ENCODE peak calls at places on chromosomes 11 and 22, in seven cellular contexts. One of them, this sample, is unnamed. For H3K4me1, the result is how much of the 10 kb centered on the place peaks cover.

GRCh38 chr22:35538801-35539321 is 1.8 kb upstream of the RASD2 start:
- DNase-seq in thoracic aorta: no peak
- DNase-seq in prostate gland: no peak
- DNase-seq in upper lobe of left lung: no peak
- DNase-seq in upper lobe of right lung: no peak
- DNase-seq in cardiac muscle cell: peak
- DNase-seq in thyroid gland: peak
- DNase-seq in this sample: no peak

GRCh38 chr11:86678823-86679222 is 6.4 kb upstream of the ME3 start:
- DNase-seq in thoracic aorta: no peak
- DNase-seq in prostate gland: no peak
- DNase-seq in upper lobe of left lung: no peak
- DNase-seq in upper lobe of right lung: no peak
- DNase-seq in cardiac muscle cell: no peak
- DNase-seq in thyroid gland: no peak
- DNase-seq in this sample: no peak

GRCh38 chr11:7471071-7471470 is 14.2 kb upstream of the OLFML1 start:
- DNase-seq in thoracic aorta: no peak
- DNase-seq in prostate gland: no peak
- DNase-seq in upper lobe of left lung: no peak
- DNase-seq in upper lobe of right lung: no peak
- DNase-seq in cardiac muscle cell: no peak
- DNase-seq in thyroid gland: no peak
- DNase-seq in this sample: no peak

GRCh38 chr22:38849816-38850215 is 6.0 kb upstream of the NPTXR start:
- DNase-seq in thoracic aorta: no peak
- DNase-seq in prostate gland: no peak
- DNase-seq in upper lobe of left lung: peak
- DNase-seq in upper lobe of right lung: no peak
- DNase-seq in cardiac muscle cell: no peak
- DNase-seq in thyroid gland: no peak
- DNase-seq in this sample: no peak

GRCh38 chr11:6414874-6415328 is 4.0 kb downstream of the APBB1 start:
- DNase-seq in thoracic aorta: no peak
- DNase-seq in prostate gland: no peak
- DNase-seq in upper lobe of left lung: no peak
- DNase-seq in upper lobe of right lung: no peak
- DNase-seq in cardiac muscle cell: no peak
- DNase-seq in thyroid gland: no peak
- DNase-seq in this sample: no peak

GRCh38 chr11:94635072-94635471 is 67.9 kb downstream of the PIWIL4 start:
- DNase-seq in thoracic aorta: no peak
- DNase-seq in prostate gland: no peak
- DNase-seq in upper lobe of left lung: no peak
- DNase-seq in upper lobe of right lung: no peak
- DNase-seq in cardiac muscle cell: no peak
- DNase-seq in thyroid gland: no peak
- DNase-seq in this sample: no peak

GRCh38 chr11:1130276-1131032 is 27.3 kb upstream of the MUC5AC start:
- DNase-seq in thoracic aorta: no peak
- DNase-seq in prostate gland: no peak
- DNase-seq in upper lobe of left lung: peak
- DNase-seq in upper lobe of right lung: no peak
- DNase-seq in cardiac muscle cell: no peak
- DNase-seq in thyroid gland: no peak
- DNase-seq in this sample: no peak

GRCh38 chr11:110433393-110434333 is 3.9 kb downstream of the FDX1 start:
- DNase-seq in thoracic aorta: no peak
- DNase-seq in prostate gland: no peak
- DNase-seq in upper lobe of left lung: no peak
- DNase-seq in upper lobe of right lung: no peak
- DNase-seq in cardiac muscle cell: no peak
- DNase-seq in thyroid gland: no peak
- DNase-seq in this sample: no peak

GRCh38 chr11:22786475-22786874 is 43.1 kb downstream of the SVIP start:
- DNase-seq in thoracic aorta: no peak
- DNase-seq in prostate gland: no peak
- DNase-seq in upper lobe of left lung: no peak
- DNase-seq in upper lobe of right lung: no peak
- DNase-seq in cardiac muscle cell: no peak
- DNase-seq in thyroid gland: no peak
- DNase-seq in this sample: no peak

GRCh38 chr11:19193916-19194315 is 7.9 kb downstream of the CSRP3 start:
- DNase-seq in thoracic aorta: no peak
- DNase-seq in prostate gland: no peak
- DNase-seq in upper lobe of left lung: no peak
- DNase-seq in upper lobe of right lung: no peak
- DNase-seq in cardiac muscle cell: no peak
- DNase-seq in thyroid gland: no peak
- DNase-seq in this sample: no peak

GRCh38 chr11:34825670-34826383 is 90.4 kb downstream of the APIP start:
- DNase-seq in thoracic aorta: no peak
- DNase-seq in prostate gland: peak
- DNase-seq in upper lobe of left lung: no peak
- DNase-seq in upper lobe of right lung: peak
- DNase-seq in cardiac muscle cell: no peak
- DNase-seq in thyroid gland: no peak
- DNase-seq in this sample: no peak
- H3K27ac ChIP-seq in thoracic aorta: no peak
- H3K27ac ChIP-seq in prostate gland: peak
- H3K27ac ChIP-seq in upper lobe of left lung: peak
- H3K27ac ChIP-seq in upper lobe of right lung: peak
- H3K27ac ChIP-seq in cardiac muscle cell: no peak
- H3K27ac ChIP-seq in thyroid gland: no peak
- H3K27ac ChIP-seq in this sample: no peak

GRCh38 chr11:73359930-73360742 is 16.1 kb upstream of the RELT start:
- DNase-seq in thoracic aorta: no peak
- DNase-seq in prostate gland: no peak
- DNase-seq in upper lobe of left lung: no peak
- DNase-seq in upper lobe of right lung: no peak
- DNase-seq in cardiac muscle cell: peak
- DNase-seq in thyroid gland: no peak
- DNase-seq in this sample: no peak

GRCh38 chr11:73358071-73358470 is 18.1 kb upstream of the RELT start:
- DNase-seq in thoracic aorta: no peak
- DNase-seq in prostate gland: no peak
- DNase-seq in upper lobe of left lung: no peak
- DNase-seq in upper lobe of right lung: no peak
- DNase-seq in cardiac muscle cell: no peak
- DNase-seq in thyroid gland: no peak
- DNase-seq in this sample: no peak

GRCh38 chr11:73360743-73361369 is 15.3 kb upstream of the RELT start:
- DNase-seq in thoracic aorta: no peak
- DNase-seq in prostate gland: no peak
- DNase-seq in upper lobe of left lung: no peak
- DNase-seq in upper lobe of right lung: no peak
- DNase-seq in cardiac muscle cell: no peak
- DNase-seq in thyroid gland: no peak
- DNase-seq in this sample: no peak

GRCh38 chr11:73359341-73359740 is 16.9 kb upstream of the RELT start:
- DNase-seq in thoracic aorta: peak
- DNase-seq in prostate gland: no peak
- DNase-seq in upper lobe of left lung: no peak
- DNase-seq in upper lobe of right lung: no peak
- DNase-seq in cardiac muscle cell: no peak
- DNase-seq in thyroid gland: peak
- DNase-seq in this sample: peak

GRCh38 chr11:73356979-73357739 is 19.0 kb upstream of the RELT start:
- DNase-seq in thoracic aorta: no peak
- DNase-seq in prostate gland: no peak
- DNase-seq in upper lobe of left lung: no peak
- DNase-seq in upper lobe of right lung: no peak
- DNase-seq in cardiac muscle cell: no peak
- DNase-seq in thyroid gland: no peak
- DNase-seq in this sample: no peak
- H3K4me1 ChIP-seq in thoracic aorta: under half
- H3K4me1 ChIP-seq in prostate gland: under half
- H3K4me1 ChIP-seq in upper lobe of left lung: under half
- H3K4me1 ChIP-seq in upper lobe of right lung: under half
- H3K4me1 ChIP-seq in cardiac muscle cell: under half
- H3K4me1 ChIP-seq in thyroid gland: under half
- H3K4me1 ChIP-seq in this sample: under half

DNA sequence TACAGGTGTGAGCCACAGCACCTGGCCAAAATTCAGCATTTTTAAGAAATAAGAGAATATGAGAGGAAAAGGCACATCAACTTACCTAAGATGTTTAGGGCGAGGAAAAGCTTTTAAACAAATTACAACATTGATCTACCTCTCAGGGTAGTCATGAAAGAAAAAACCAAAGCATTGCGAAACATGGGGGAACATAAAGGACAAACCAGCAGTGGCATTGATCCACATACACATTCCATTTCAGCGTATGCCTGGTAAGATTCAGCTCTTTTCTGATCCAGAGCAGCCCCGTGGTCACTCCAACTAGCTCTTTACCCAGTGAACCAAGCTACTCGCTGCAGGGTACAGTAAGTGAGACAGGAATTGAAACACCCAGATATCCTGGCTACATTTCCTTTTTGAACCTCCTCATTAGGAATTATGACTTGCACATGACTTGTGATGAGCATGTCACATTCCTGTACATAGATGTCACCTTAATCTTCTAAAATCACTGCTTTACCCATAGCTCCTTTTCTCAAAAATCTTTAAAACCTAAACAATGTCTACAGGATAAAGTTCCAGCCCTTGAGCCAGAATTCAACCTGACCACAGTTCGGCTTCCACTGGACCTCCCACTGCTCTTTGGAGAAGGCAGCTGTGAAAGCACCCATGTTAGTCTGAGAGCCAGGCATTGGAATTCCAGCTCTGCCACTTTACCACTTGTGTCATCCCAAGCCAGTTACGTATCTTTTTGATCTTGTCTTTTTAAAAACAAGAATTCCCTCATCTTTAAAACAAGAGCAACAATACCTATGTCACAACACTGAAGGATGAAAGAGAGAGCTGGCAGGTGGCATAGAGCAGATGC is 42.9 kb upstream of the AKIP1 start:
- DNase-seq in thoracic aorta: no peak
- DNase-seq in prostate gland: no peak
- DNase-seq in upper lobe of left lung: no peak
- DNase-seq in upper lobe of right lung: no peak
- DNase-seq in cardiac muscle cell: no peak
- DNase-seq in thyroid gland: no peak
- DNase-seq in this sample: no peak
- H3K27ac ChIP-seq in thoracic aorta: no peak
- H3K27ac ChIP-seq in prostate gland: no peak
- H3K27ac ChIP-seq in upper lobe of left lung: peak
- H3K27ac ChIP-seq in upper lobe of right lung: no peak
- H3K27ac ChIP-seq in cardiac muscle cell: no peak
- H3K27ac ChIP-seq in thyroid gland: peak
- H3K27ac ChIP-seq in this sample: no peak

GRCh38 chr11:12706531-12707499 is 32.6 kb downstream of the TEAD1 start:
- DNase-seq in thoracic aorta: no peak
- DNase-seq in prostate gland: no peak
- DNase-seq in upper lobe of left lung: no peak
- DNase-seq in upper lobe of right lung: no peak
- DNase-seq in cardiac muscle cell: peak
- DNase-seq in thyroid gland: no peak
- DNase-seq in this sample: no peak
- H3K4me1 ChIP-seq in thoracic aorta: under half
- H3K4me1 ChIP-seq in prostate gland: under half
- H3K4me1 ChIP-seq in upper lobe of left lung: under half
- H3K4me1 ChIP-seq in upper lobe of right lung: under half
- H3K4me1 ChIP-seq in cardiac muscle cell: half or more
- H3K4me1 ChIP-seq in thyroid gland: under half
- H3K4me1 ChIP-seq in this sample: under half

GRCh38 chr22:49075150-49075549 is 752.5 kb downstream of the BRD1 start:
- DNase-seq in thoracic aorta: no peak
- DNase-seq in prostate gland: no peak
- DNase-seq in upper lobe of left lung: no peak
- DNase-seq in upper lobe of right lung: peak
- DNase-seq in cardiac muscle cell: no peak
- DNase-seq in thyroid gland: no peak
- DNase-seq in this sample: no peak
- H3K27ac ChIP-seq in thoracic aorta: no peak
- H3K27ac ChIP-seq in prostate gland: no peak
- H3K27ac ChIP-seq in upper lobe of left lung: no peak
- H3K27ac ChIP-seq in upper lobe of right lung: no peak
- H3K27ac ChIP-seq in cardiac muscle cell: no peak
- H3K27ac ChIP-seq in thyroid gland: no peak
- H3K27ac ChIP-seq in this sample: no peak

DNA sequence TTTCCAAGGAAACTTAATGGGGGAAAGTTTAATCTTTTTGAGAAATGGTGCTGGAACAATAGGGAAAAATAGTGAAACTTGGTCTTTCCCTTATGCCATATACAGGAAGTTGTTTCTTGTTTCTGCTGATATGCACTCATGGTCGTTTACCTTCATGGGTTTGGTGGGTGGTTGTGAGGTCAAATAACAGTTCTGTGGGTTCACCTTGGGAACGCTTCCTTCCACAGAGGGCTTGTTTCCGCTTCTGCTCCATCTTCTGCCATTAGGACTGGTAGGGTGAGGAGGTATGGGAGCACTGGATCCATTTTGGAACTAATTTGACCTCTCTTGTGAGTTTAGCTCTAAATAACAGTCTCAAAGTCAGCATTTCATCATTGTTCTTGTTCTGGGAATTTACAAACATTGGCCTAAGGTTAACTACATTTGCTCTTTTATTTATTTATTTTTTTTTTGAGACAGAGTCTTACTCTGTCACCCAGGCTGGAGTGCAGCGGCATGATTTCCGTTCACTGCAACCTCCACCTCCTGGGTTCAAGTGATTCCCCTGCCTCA is 17.6 kb upstream of the RELA start:
- DNase-seq in thoracic aorta: no peak
- DNase-seq in prostate gland: no peak
- DNase-seq in upper lobe of left lung: no peak
- DNase-seq in upper lobe of right lung: no peak
- DNase-seq in cardiac muscle cell: no peak
- DNase-seq in thyroid gland: no peak
- DNase-seq in this sample: no peak
- H3K4me1 ChIP-seq in thoracic aorta: under half
- H3K4me1 ChIP-seq in prostate gland: under half
- H3K4me1 ChIP-seq in upper lobe of left lung: under half
- H3K4me1 ChIP-seq in upper lobe of right lung: under half
- H3K4me1 ChIP-seq in cardiac muscle cell: under half
- H3K4me1 ChIP-seq in thyroid gland: under half
- H3K4me1 ChIP-seq in this sample: under half

DNA sequence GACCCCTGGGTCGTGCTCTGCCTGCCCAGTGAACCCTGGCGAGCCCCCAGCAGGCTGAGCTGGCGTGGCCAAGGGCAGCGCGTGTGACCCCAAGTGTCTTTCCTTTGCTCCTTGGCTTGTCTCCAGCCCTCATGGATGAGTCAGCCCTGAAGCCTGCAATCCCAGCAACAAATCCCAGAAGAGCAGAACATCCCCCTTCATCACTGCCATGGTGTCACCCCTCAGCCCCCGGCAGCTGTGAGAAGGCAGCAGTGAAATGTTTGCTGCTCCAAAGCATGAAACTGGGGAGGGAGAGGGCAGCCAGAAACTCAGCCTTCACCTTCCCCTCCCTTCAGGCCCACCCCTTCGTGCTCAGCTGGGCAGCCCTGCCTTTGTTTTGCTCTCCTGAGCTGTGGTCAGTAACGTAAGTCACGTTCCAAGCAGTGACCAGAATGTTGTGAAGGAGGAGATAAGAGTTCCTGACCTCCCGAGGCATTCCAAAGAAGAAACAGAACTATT is 29.8 kb downstream of the ADAMTS15 start:
- DNase-seq in thoracic aorta: peak
- DNase-seq in prostate gland: no peak
- DNase-seq in upper lobe of left lung: peak
- DNase-seq in upper lobe of right lung: no peak
- DNase-seq in cardiac muscle cell: peak
- DNase-seq in thyroid gland: peak
- DNase-seq in this sample: no peak
- H3K27ac ChIP-seq in thoracic aorta: peak
- H3K27ac ChIP-seq in prostate gland: peak
- H3K27ac ChIP-seq in upper lobe of left lung: peak
- H3K27ac ChIP-seq in upper lobe of right lung: peak
- H3K27ac ChIP-seq in cardiac muscle cell: peak
- H3K27ac ChIP-seq in thyroid gland: peak
- H3K27ac ChIP-seq in this sample: peak

This sample was measured in ascending aorta.